ENCODE peak calls at places on chromosomes 11 and 22, in seven cellular contexts. M, J, H, A, K, Z and B are unnamed samples. For H3K36me3 and H3K4me1, the result is how much of the 10 kb centered on the place peaks cover.

GRCh38 chr11:1082728-1083620 is 8.3 kb downstream of the MUC2 start:
- DNase-seq in M (peak), J (peak), H (peak), A (no peak), K (no peak), Z (peak), B (peak)

GRCh38 chr11:14537134-14537599 is 17.0 kb upstream of the PSMA1 start:
- DNase-seq in M (no peak), J (no peak), H (no peak), A (no peak), K (peak), Z (no peak), B (no peak)

GRCh38 chr11:128021304-128022006 is 565.9 kb downstream of the ETS1 start:
- DNase-seq in M (no peak), J (no peak), H (no peak), A (no peak), K (no peak), Z (no peak), B (no peak)

GRCh38 chr11:128828350-128828749 is 38.7 kb downstream of the KCNJ1 start:
- DNase-seq in M (no peak), J (no peak), H (no peak), A (no peak), K (no peak), Z (no peak), B (no peak)

GRCh38 chr11:10499452-10500262 is 41.3 kb downstream of the RNF141 start:
- DNase-seq in M (no peak), J (no peak), H (no peak), A (no peak), K (peak), Z (no peak), B (no peak)

GRCh38 chr11:35844579-35844978 is 99.3 kb upstream of the LDLRAD3 start:
- DNase-seq in M (no peak), J (no peak), H (no peak), A (no peak), K (no peak), Z (no peak), B (no peak)

GRCh38 chr11:2535673-2536439 is 91.0 kb downstream of the KCNQ1 start:
- DNase-seq in M (peak), J (peak), H (peak), A (no peak), K (peak), Z (no peak), B (peak)

GRCh38 chr11:123072762-123073161 is 10.8 kb upstream of the HSPA8 start:
- DNase-seq in M (no peak), J (no peak), H (no peak), A (no peak), K (no peak), Z (no peak), B (no peak)

GRCh38 chr11:70715636-70716035 is 317.3 kb downstream of the CTTN start:
- DNase-seq in M (no peak), J (peak), H (no peak), A (no peak), K (no peak), Z (no peak), B (no peak)

GRCh38 chr11:64218628-64219353 is 7.2 kb downstream of the TRPT1 start:
- DNase-seq in M (no peak), J (no peak), H (no peak), A (no peak), K (no peak), Z (no peak), B (no peak)

GRCh38 chr11:128039140-128040021 is 548.0 kb downstream of the ETS1 start:
- DNase-seq in M (peak), J (peak), H (no peak), A (no peak), K (peak), Z (no peak), B (peak)

GRCh38 chr22:50244420-50245213 is at the start of gene TUBGCP6:
- DNase-seq in M (peak), J (peak), H (peak), A (peak), K (peak), Z (peak), B (peak)

GRCh38 chr22:50282361-50283144 is 12.4 kb upstream of the MAPK11 start:
- DNase-seq in M (no peak), J (peak), H (no peak), A (peak), K (peak), Z (no peak), B (peak)

GRCh38 chr11:125925247-125925740 is 20.6 kb upstream of the VSIG10L2 start:
- DNase-seq in M (no peak), J (no peak), H (no peak), A (no peak), K (peak), Z (no peak), B (no peak)

GRCh38 chr11:105713696-105714095 is 103.8 kb downstream of the GRIA4 start:
- DNase-seq in M (no peak), J (no peak), H (no peak), A (no peak), K (no peak), Z (no peak), B (no peak)

GRCh38 chr11:102476812-102477211 is 24.2 kb upstream of the TMEM123 start:
- DNase-seq in M (no peak), J (no peak), H (no peak), A (no peak), K (peak), Z (no peak), B (no peak)

GRCh38 chr11:90235536-90235935 is 12.7 kb upstream of the CHORDC1 start:
- DNase-seq in M (no peak), J (no peak), H (no peak), A (no peak), K (no peak), Z (no peak), B (no peak)

GRCh38 chr22:36377022-36377631 is 10.6 kb downstream of the MYH9 start:
- DNase-seq in M (no peak), J (no peak), H (no peak), A (no peak), K (peak), Z (no peak), B (no peak)
- H3K36me3 ChIP-seq in M (under half), J (under half), H (under half), A (under half), K (under half), Z (under half), B (under half)

DNA sequence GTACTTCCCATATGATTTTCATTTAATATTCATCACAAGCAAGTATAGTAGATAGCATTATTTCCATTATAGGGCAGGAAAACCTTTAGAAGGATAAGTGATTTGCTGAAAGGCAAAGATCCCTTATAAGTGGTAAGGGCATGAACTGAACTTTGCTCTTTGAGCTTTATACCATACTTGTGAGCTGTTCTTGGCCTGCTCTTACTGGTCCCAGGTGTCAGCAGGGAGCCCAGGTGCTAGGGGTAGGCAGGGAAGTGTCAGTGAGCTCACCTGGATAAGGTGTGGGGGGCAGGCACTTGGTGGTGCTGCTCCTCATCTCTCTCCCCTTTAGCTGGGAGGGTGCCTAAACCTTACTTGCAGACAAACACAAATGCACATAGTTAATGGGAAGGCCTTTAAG is 114.5 kb downstream of the PLEKHA7 start:
- DNase-seq in M (no peak), J (no peak), H (no peak), A (no peak), K (peak), Z (no peak), B (no peak)
- H3K4me1 ChIP-seq in M (under half), J (under half), H (under half), A (under half), K (under half), Z (under half), B (under half)

DNA sequence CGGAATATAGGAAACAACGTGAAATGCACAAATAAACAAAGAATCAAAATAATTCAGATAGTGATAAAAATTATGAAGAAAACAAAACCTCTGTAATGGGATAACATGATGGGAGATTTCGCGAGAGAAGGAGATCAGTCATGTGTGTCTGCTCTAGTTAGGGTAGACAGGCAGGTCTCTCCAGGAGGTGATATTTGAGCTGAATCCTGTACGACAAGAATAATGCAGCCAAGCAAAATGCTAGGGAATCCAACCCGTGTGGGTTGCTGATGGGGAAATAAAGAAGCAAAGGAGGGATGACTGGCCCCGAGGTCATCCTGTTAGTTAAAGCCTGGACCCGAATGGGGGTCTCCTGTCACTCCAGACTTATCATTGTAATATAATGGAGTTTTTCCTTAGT is 16.0 kb downstream of the MAML2 start:
- DNase-seq in M (no peak), J (no peak), H (no peak), A (no peak), K (no peak), Z (no peak), B (no peak)
- H3K27ac ChIP-seq in M (no peak), J (no peak), H (no peak), A (no peak), K (no peak), Z (no peak), B (no peak)

GRCh38 chr11:9169595-9170295 is 78.3 kb upstream of the SCUBE2 start:
- DNase-seq in M (no peak), J (no peak), H (no peak), A (no peak), K (no peak), Z (no peak), B (no peak)

GRCh38 chr11:9176136-9176535 is 84.7 kb upstream of the SCUBE2 start:
- DNase-seq in M (no peak), J (no peak), H (no peak), A (no peak), K (no peak), Z (no peak), B (no peak)

GRCh38 chr11:9172394-9172793 is 81.0 kb upstream of the SCUBE2 start:
- DNase-seq in M (no peak), J (no peak), H (no peak), A (no peak), K (no peak), Z (no peak), B (no peak)

DNA sequence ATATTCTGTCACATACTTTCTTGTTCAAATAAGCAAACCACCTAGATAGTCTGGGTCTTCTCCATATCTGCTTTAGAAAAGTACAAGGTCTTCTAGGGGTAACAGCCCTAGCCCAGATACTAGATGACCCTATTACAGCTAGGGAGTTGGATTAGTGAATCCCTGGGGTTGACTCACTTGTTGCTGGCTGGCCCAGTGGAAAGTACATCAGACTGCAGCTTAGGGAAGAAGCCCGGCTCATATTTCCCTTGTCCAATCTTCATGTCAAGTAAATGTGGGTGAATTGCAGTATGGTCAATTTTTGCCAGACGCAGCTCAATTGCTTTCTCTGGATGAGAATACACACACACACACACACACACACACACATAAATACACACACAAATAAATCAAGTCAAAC is 79.1 kb upstream of the SCUBE2 start:
- DNase-seq in M (no peak), J (no peak), H (no peak), A (no peak), K (no peak), Z (no peak), B (no peak)
- H3K36me3 ChIP-seq in M (half or more), J (under half), H (under half), A (under half), K (under half), Z (half or more), B (under half)

DNA sequence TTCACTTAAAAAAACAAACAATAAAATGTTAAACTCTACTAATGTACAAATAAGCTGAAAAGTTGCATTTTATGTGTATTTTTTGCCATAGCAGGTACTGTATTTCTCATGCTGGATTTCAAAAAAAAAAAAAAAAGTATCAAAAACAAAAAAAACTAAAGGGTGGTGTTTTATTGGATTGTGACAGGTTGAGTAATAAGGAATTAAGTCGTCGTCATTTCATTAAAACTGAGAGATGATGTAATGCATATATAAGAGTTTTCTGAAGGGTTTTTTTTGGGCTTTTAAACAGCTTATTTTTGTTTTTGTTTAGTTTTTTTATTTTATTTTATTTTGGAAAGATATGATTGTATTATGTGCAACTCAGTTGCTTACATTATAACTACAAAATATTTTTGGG is 10.9 kb upstream of the ADSL start:
- DNase-seq in M (no peak), J (no peak), H (no peak), A (no peak), K (no peak), Z (no peak), B (no peak)
- H3K4me1 ChIP-seq in M (under half), J (under half), H (under half), A (under half), K (under half), Z (under half), B (under half)

GRCh38 chr11:119300198-119300964 is 16.5 kb downstream of the MCAM start:
- DNase-seq in M (no peak), J (no peak), H (no peak), A (no peak), K (no peak), Z (no peak), B (no peak)
- H3K27ac ChIP-seq in M (peak), J (no peak), H (peak), A (no peak), K (no peak), Z (no peak), B (no peak)

GRCh38 chr11:68610452-68611116 is 73.8 kb upstream of the GAL start:
- DNase-seq in M (no peak), J (no peak), H (no peak), A (no peak), K (no peak), Z (no peak), B (no peak)
- H3K36me3 ChIP-seq in M (half or more), J (half or more), H (half or more), A (under half), K (half or more), Z (half or more), B (half or more)

DNA sequence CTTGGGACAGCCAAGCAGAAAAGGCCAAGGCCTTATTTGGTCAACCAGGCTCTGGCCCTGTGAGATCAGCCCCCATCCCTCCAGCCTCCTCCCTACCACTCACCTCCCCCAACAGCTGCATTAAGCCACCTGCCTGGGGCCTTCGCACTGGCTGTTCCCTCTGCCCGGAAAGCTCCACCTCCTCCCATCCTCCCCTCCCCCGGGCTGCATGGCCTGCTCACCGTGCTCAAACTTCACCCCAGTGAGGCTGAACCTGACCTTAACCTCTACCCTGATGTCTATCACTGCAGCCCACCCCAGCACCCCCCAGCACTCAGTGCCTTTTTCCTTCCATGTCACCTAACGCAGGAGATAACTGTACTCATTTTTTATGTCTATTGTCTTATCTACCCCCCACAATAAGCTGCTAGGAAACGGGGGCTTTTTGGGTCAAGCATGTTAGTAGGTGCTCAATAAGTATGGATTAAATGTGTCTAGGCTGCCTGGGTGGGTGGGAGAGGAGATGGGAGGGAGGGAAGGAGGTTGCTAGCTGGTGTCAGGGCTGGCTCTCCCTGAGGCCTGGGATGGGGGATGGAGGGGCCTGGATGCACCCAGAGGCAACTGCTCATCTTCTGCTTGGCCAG is 912 bp downstream of the PTPRCAP start:
- DNase-seq in M (no peak), J (peak), H (no peak), A (no peak), K (peak), Z (no peak), B (no peak)
- H3K4me1 ChIP-seq in M (under half), J (under half), H (under half), A (under half), K (under half), Z (under half), B (under half)